ENCODE peak calls at places on chromosomes 5 and 9, in ten cellular contexts. O, S, T, Q, G, I, R, Z, K and M are unnamed samples. For H3K27me3, the result is how much of the 10 kb centered on the place peaks cover.

GRCh38 chr5:7926296-7926695 is 57.3 kb downstream of the MTRR start:
- DNase-seq in Z (no peak), Q (peak), S (peak), G (no peak), R (no peak), O (peak), T (no peak), K (no peak), I (no peak), M (no peak)

GRCh38 chr5:56412601-56413379 is 179.7 kb upstream of the ANKRD55 start:
- DNase-seq in R (peak), I (peak), Q (no peak), G (no peak), Z (no peak), T (no peak), K (peak), O (no peak), S (no peak), M (no peak)

GRCh38 chr5:142104491-142104890 is 4.1 kb upstream of the NDFIP1 start:
- DNase-seq in S (no peak), Z (no peak), G (no peak), Q (no peak), K (no peak), I (no peak), R (no peak), O (no peak), T (peak), M (no peak)

GRCh38 chr9:81789751-81790150 is 100.4 kb upstream of the TLE1 start:
- DNase-seq in I (no peak), Q (peak), Z (no peak), G (no peak), T (no peak), S (peak), R (no peak), K (no peak), O (no peak), M (no peak)

GRCh38 chr9:27462434-27462833 is 61.7 kb upstream of the IFNK start:
- DNase-seq in Z (no peak), I (no peak), O (no peak), T (no peak), Q (no peak), K (no peak), R (no peak), G (no peak), S (no peak), M (no peak)

GRCh38 chr5:79471556-79471955 is 42.4 kb downstream of the HOMER1 start:
- DNase-seq in O (no peak), G (no peak), K (no peak), Q (no peak), R (no peak), I (no peak), T (no peak), S (no peak), Z (peak), M (no peak)

GRCh38 chr5:166671818-166672217 is 1619.6 kb upstream of the WWC1 start:
- DNase-seq in T (no peak), R (no peak), G (no peak), Q (no peak), S (no peak), O (no peak), I (no peak), K (no peak), Z (peak), M (no peak)

GRCh38 chr9:135303280-135303647 is 176.3 kb upstream of the PPP1R26 start:
- DNase-seq in K (no peak), G (no peak), S (no peak), I (no peak), T (no peak), O (no peak), R (no peak), Q (no peak), Z (no peak), M (no peak)

GRCh38 chr9:34505370-34506120 is 17.2 kb downstream of the ENHO start:
- DNase-seq in T (no peak), S (peak), I (no peak), Q (no peak), K (no peak), O (no peak), G (no peak), R (peak), Z (no peak), M (peak)

GRCh38 chr5:19240150-19240549 is 747.9 kb downstream of the CDH18 start:
- DNase-seq in S (peak), K (no peak), O (peak), R (no peak), Q (no peak), I (no peak), G (no peak), T (no peak), Z (no peak), M (no peak)

GRCh38 chr5:139745121-139745799 is 50.3 kb upstream of the PSD2 start:
- DNase-seq in G (peak), O (peak), K (no peak), R (peak), I (no peak), S (peak), Q (peak), T (no peak), Z (peak), M (peak)

GRCh38 chr5:134290443-134290842 is 64.6 kb upstream of the PPP2CA start:
- DNase-seq in T (no peak), Z (no peak), Q (no peak), S (no peak), G (no peak), O (no peak), R (no peak), K (no peak), I (no peak), M (no peak)

GRCh38 chr5:172793577-172794488 is 22.8 kb upstream of the DUSP1 start:
- DNase-seq in I (no peak), K (peak), T (no peak), Z (peak), O (peak), G (no peak), S (peak), R (peak), Q (peak), M (no peak)

GRCh38 chr5:168893231-168893630 is 314.1 kb upstream of the PANK3 start:
- DNase-seq in R (no peak), K (no peak), Z (no peak), T (no peak), O (no peak), Q (no peak), S (no peak), I (no peak), G (no peak), M (no peak)

GRCh38 chr5:959581-960531 is 48.7 kb upstream of the NKD2 start:
- DNase-seq in G (no peak), Z (no peak), I (no peak), R (no peak), T (no peak), S (no peak), K (no peak), O (no peak), Q (no peak), M (no peak)

GRCh38 chr9:94801685-94802084 is 75.2 kb downstream of the AOPEP start:
- DNase-seq in O (no peak), G (no peak), I (no peak), S (peak), K (no peak), Q (no peak), T (no peak), Z (no peak), R (no peak), M (no peak)

GRCh38 chr5:143561248-143561647 is 157.8 kb upstream of the NR3C1 start:
- DNase-seq in S (no peak), Q (no peak), G (no peak), I (peak), R (no peak), T (no peak), K (no peak), O (no peak), Z (peak), M (no peak)

GRCh38 chr5:95892784-95893354 is 68.8 kb downstream of the ELL2 start:
- DNase-seq in R (no peak), S (peak), T (no peak), I (peak), Z (peak), K (no peak), Q (peak), G (peak), O (peak), M (peak)

GRCh38 chr5:139402561-139403158 is 1.2 kb downstream of the SPATA24 start:
- DNase-seq in S (peak), Z (peak), K (no peak), G (peak), Q (no peak), O (peak), T (no peak), I (no peak), R (no peak), M (peak)

GRCh38 chr9:127930298-127931091 is at the start of gene PIP5KL1:
- DNase-seq in I (peak), O (peak), G (peak), Z (peak), S (peak), T (peak), R (peak), Q (peak), K (peak), M (peak)

GRCh38 chr9:130295945-130296782 is 30.6 kb downstream of the HMCN2 start:
- DNase-seq in G (no peak), Q (no peak), K (peak), Z (peak), T (no peak), I (no peak), S (no peak), R (no peak), O (no peak), M (no peak)

GRCh38 chr5:58077966-58078365 is 381.9 kb downstream of the PLK2 start:
- DNase-seq in Q (no peak), G (no peak), S (no peak), T (no peak), O (no peak), K (no peak), Z (no peak), I (no peak), R (no peak), M (no peak)

GRCh38 chr5:53994148-53994547 is 316.2 kb downstream of the ARL15 start:
- DNase-seq in O (no peak), I (no peak), T (no peak), Q (no peak), K (no peak), Z (no peak), G (no peak), R (no peak), S (peak), M (no peak)

GRCh38 chr9:134377143-134377484 is 50.9 kb downstream of the RXRA start:
- DNase-seq in T (no peak), K (no peak), Z (no peak), G (no peak), O (no peak), Q (no peak), I (no peak), R (no peak), S (no peak), M (no peak)

DNA sequence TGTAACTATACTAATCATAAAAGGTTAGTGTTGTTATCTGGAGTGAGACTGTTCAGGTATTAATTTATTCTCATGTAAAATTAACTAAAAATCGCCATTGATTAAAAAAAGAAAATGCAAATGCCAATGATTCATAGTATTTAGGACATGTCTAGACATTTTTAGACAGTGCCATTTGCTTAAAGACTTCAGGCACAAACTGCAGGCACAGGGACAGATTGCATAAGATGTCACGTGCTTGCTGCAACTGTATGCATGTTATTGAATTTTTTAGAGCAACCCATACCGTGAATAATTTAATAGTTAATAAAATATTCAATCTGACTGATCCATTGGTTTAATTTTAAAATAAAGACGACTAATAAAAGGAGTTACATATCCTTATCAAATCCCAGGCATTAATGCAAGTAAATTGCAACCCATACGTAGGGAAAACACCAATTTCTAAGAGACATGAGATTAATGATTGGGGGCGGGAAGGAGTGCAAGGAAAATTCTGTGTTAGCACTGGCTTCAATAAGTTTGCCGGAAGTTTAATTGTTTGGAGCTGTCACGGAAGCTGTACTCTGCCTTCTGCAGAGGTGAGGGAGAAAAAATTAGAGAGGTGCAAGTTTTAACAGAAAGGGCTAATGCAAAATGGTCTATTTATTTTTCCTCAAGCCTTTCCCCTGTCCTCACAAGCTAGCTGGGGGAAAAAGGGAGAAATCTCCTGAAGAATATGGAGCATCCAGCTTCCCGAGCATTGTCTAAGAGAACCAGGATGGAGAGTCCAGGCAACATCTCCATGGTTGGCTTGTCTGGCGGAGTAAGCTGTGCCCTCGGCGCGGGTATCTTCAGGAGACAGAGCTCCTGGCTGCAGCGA is 2.9 kb downstream of the EDIL3 start:
- DNase-seq in Q (peak), S (peak), Z (no peak), G (no peak), T (no peak), O (no peak), K (no peak), R (no peak), I (no peak), M (no peak)
- H3K27me3 ChIP-seq in Q (under half), S (half or more), Z (half or more), G (under half), T (under half), O (under half), K (under half), R (under half), I (under half), M (half or more)

DNA sequence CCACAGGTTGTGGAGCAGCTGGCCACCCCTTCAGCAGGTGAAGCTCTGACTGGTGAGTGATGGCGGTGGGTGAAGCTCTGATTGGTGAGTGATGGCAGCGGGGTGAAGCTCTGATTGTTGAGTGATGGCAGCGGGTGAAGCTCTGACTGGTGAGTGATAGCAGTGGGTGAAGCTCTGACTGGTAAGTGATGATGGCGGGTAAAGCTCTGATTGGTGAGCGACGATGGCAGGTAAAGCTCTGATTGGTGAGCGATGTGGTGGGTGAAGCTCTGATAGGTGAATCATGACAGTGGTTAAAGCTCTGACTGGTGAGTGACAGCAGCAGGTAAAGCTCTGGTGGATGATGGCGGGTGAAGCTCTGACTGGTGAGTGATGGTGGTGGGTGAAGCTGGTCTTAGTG is 9.4 kb upstream of the ABO start:
- DNase-seq in S (no peak), O (no peak), K (no peak), Q (no peak), Z (no peak), R (no peak), T (no peak), G (no peak), I (no peak), M (no peak)
- H3K4me3 ChIP-seq in S (no peak), O (no peak), K (no peak), Q (no peak), Z (no peak), R (no peak), T (no peak), G (no peak), I (no peak), M (no peak)

GRCh38 chr9:109624901-109625300 is 126.8 kb upstream of the PTPN3 start:
- DNase-seq in Z (no peak), I (no peak), G (no peak), T (no peak), S (peak), O (no peak), Q (no peak), K (no peak), R (no peak), M (no peak)
- H3K27me3 ChIP-seq in Z (under half), I (under half), G (half or more), T (under half), S (under half), O (under half), Q (under half), K (under half), R (under half), M (under half)

DNA sequence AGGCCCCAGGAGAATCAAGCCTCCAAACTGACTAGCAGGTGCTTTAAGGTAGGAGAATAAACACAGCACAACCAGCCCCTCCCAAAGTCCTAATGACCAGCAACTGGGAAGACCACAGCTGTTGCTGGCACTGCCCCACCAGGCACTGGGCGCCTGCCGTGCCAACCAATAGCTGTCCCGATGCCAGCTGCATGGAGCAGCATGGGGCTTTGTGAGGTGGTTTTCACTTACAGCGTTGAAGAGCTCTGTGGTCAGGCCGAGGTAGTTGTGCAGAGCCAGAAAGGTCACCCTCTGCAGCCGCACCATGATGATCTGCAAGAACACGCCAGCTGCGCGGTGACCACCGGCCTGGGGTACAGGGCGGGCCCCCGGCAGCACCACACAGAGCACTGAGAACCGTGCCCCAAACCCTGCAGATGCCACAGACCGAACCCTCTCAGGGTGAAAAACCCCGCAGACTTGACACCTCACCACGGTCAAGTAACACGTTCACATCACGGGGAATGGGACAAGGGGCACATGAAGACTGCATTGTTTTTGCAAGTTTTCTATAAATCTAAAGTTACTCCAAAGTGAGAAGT is 28.7 kb downstream of the PNPLA7 start:
- DNase-seq in O (no peak), S (no peak), K (no peak), Z (no peak), R (no peak), Q (no peak), G (no peak), T (no peak), I (no peak), M (no peak)
- H3K4me3 ChIP-seq in O (no peak), S (no peak), K (no peak), Z (no peak), R (no peak), Q (no peak), G (no peak), T (no peak), I (no peak), M (no peak)

GRCh38 chr9:131818089-131818488 is 78.2 kb upstream of the RAPGEF1 start:
- DNase-seq in R (no peak), K (no peak), G (no peak), S (no peak), Z (no peak), T (no peak), Q (no peak), O (no peak), I (no peak), M (no peak)
- H3K27me3 ChIP-seq in R (under half), K (under half), G (under half), S (half or more), Z (under half), T (under half), Q (under half), O (under half), I (half or more), M (under half)

DNA sequence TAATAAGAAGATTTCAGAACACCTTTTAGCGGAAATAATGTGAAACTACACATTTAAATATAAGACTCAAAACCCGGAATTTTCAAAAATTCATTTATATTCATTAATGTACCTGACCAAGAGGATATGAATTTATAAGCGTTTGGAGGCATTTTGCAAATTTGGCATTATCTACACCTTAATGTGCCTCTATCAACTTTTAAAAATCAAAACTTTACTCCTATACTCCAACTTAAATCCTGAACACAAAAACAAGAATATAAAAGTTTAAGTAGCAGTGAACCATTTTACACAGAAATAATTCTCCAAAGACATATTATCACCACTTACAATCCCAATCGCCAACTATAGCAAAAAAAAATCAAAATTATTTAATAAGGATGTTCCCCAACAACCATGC is 3.9 kb downstream of the ZNF608 start:
- DNase-seq in Z (no peak), Q (no peak), O (no peak), T (no peak), R (no peak), K (no peak), I (no peak), G (no peak), S (no peak), M (no peak)
- H3K4me3 ChIP-seq in Z (peak), Q (peak), O (peak), T (no peak), R (peak), K (peak), I (peak), G (no peak), S (peak), M (peak)

DNA sequence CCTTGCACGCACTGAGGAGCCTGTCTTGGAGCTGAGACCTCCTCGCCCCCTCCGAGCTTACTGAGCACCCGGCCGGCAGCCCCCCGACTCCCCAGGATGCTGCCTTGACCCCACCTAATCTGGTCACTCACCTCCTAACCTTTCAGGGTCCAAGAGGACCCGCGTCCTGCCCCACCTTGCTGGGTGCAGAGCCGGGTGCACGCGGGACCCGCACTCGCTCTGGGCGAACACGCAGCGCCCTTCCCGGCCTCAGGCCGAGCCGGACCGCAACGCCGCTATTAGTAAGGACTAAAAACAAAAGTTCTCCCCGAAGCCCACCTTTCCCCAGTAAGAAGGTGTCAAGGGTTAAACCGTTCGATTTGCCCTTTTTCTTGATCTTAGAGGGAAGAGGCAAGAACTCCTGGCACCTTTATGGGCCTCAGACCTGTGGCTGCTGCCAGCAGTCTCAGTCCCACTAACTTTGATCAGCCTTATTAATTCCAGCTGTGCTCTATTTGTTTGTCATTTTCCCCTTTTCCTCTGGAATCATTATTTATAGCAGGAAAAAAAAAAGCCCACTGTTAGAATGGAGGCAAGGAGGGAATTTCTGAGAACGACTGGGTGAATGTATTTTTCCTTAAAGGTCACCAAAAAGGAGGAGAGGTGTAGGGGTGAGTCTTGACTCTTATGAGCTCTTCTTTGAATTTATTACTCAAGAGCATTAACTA is 10.5 kb downstream of the IRX2 start:
- DNase-seq in K (no peak), I (no peak), O (no peak), Q (no peak), Z (no peak), R (no peak), G (no peak), S (peak), T (no peak), M (no peak)
- H3K27me3 ChIP-seq in K (half or more), I (half or more), O (under half), Q (under half), Z (half or more), R (under half), G (under half), S (under half), T (under half), M (under half)